ENCODE peak calls at places on chromosome 13, in five cellular contexts. One of them, this sample, is unnamed.

GRCh38 chr13:107765724-107766436 is 449.5 kb downstream of the LIG4 start:
- DNase-seq in hepatocyte: no peak
- DNase-seq in stimulated activated CD4-positive, alpha-beta T cell treated with anti-CD3 and anti-CD28 coated beads, Interleukin-15, amount 100 ng/mL, for 1 hour: no peak
- DNase-seq in GDM1: no peak
- DNase-seq in cardiac fibroblast: peak; percentile 2
- DNase-seq in this sample: no peak

GRCh38 chr13:23159205-23159586 is 21.6 kb upstream of the SGCG start:
- DNase-seq in hepatocyte: peak; percentile 68
- DNase-seq in stimulated activated CD4-positive, alpha-beta T cell treated with anti-CD3 and anti-CD28 coated beads, Interleukin-15, amount 100 ng/mL, for 1 hour: no peak
- DNase-seq in GDM1: no peak
- DNase-seq in cardiac fibroblast: peak; percentile 53
- DNase-seq in this sample: no peak

GRCh38 chr13:109160357-109160756 is 530.9 kb downstream of the MYO16 start:
- DNase-seq in hepatocyte: no peak
- DNase-seq in stimulated activated CD4-positive, alpha-beta T cell treated with anti-CD3 and anti-CD28 coated beads, Interleukin-15, amount 100 ng/mL, for 1 hour: no peak
- DNase-seq in GDM1: no peak
- DNase-seq in cardiac fibroblast: no peak
- DNase-seq in this sample: no peak

GRCh38 chr13:42396501-42396900 is 124.5 kb downstream of the AKAP11 start:
- DNase-seq in hepatocyte: no peak
- DNase-seq in stimulated activated CD4-positive, alpha-beta T cell treated with anti-CD3 and anti-CD28 coated beads, Interleukin-15, amount 100 ng/mL, for 1 hour: no peak
- DNase-seq in GDM1: no peak
- DNase-seq in cardiac fibroblast: no peak
- DNase-seq in this sample: no peak

GRCh38 chr13:78960881-78961280 is 301.9 kb upstream of the OBI1 start:
- DNase-seq in hepatocyte: no peak
- DNase-seq in stimulated activated CD4-positive, alpha-beta T cell treated with anti-CD3 and anti-CD28 coated beads, Interleukin-15, amount 100 ng/mL, for 1 hour: no peak
- DNase-seq in GDM1: no peak
- DNase-seq in cardiac fibroblast: no peak
- DNase-seq in this sample: no peak

GRCh38 chr13:92602560-92602959 is 624.0 kb upstream of the GPC6 start:
- DNase-seq in hepatocyte: no peak
- DNase-seq in stimulated activated CD4-positive, alpha-beta T cell treated with anti-CD3 and anti-CD28 coated beads, Interleukin-15, amount 100 ng/mL, for 1 hour: no peak
- DNase-seq in GDM1: no peak
- DNase-seq in cardiac fibroblast: peak; percentile 1
- DNase-seq in this sample: no peak

GRCh38 chr13:33479066-33479465 is 193.5 kb upstream of the STARD13 start:
- DNase-seq in hepatocyte: no peak
- DNase-seq in stimulated activated CD4-positive, alpha-beta T cell treated with anti-CD3 and anti-CD28 coated beads, Interleukin-15, amount 100 ng/mL, for 1 hour: no peak
- DNase-seq in GDM1: no peak
- DNase-seq in cardiac fibroblast: no peak
- DNase-seq in this sample: no peak

GRCh38 chr13:59721889-59722579 is 441.7 kb downstream of the DIAPH3 start:
- DNase-seq in hepatocyte: no peak
- DNase-seq in stimulated activated CD4-positive, alpha-beta T cell treated with anti-CD3 and anti-CD28 coated beads, Interleukin-15, amount 100 ng/mL, for 1 hour: no peak
- DNase-seq in GDM1: no peak
- DNase-seq in cardiac fibroblast: no peak
- DNase-seq in this sample: no peak

This sample was measured in stimulated activated CD8-positive, alpha-beta memory T cell treated with anti-CD3 and anti-CD28 coated beads, Interleukin-15, amount 100 ng/mL, for 24 hours.